ENCODE peak calls at places on chromosome 1, in nine cellular contexts. A is NCI-H1694 treated with DMSO at 0.1 percent for 48 hours, Y is kidney tubule cell, C is spleen, M is H54, U is NCI-H1417, H is bronchial epithelial cell, O is posterior cingulate gyrus, D is tibial artery. K is an unnamed sample.

GRCh38 chr1:23483327-23484252 is at the start of gene ASAP3:
- DNase-seq in M (no peak), O (no peak), H (no peak), C (no peak), U (peak), D (peak), A (no peak), Y (no peak), K (no peak)

GRCh38 chr1:116445534-116445933 is 72.5 kb downstream of the ATP1A1 start:
- DNase-seq in O (no peak), A (no peak), M (no peak), H (no peak), D (no peak), C (no peak), Y (no peak), U (no peak), K (no peak)

GRCh38 chr1:56452027-56453011 is 127.0 kb downstream of the PLPP3 start:
- DNase-seq in H (no peak), D (peak), O (no peak), A (no peak), M (no peak), C (no peak), Y (no peak), U (no peak), K (no peak)

GRCh38 chr1:197486948-197487347 is 218.9 kb downstream of the CRB1 start:
- DNase-seq in A (no peak), C (no peak), D (no peak), H (peak), Y (peak), M (no peak), U (no peak), O (no peak), K (no peak)

GRCh38 chr1:17849216-17849615 is 94.1 kb downstream of the ACTL8 start:
- DNase-seq in D (no peak), O (no peak), A (no peak), Y (no peak), U (no peak), H (no peak), C (no peak), M (no peak), K (no peak)

GRCh38 chr1:229862017-229862774 is 204.8 kb upstream of the GALNT2 start:
- DNase-seq in Y (no peak), M (no peak), U (no peak), H (no peak), A (no peak), C (no peak), D (no peak), O (no peak), K (no peak)

GRCh38 chr1:207962716-207963428 is 51.9 kb upstream of the CD34 start:
- DNase-seq in C (peak), Y (peak), D (peak), A (no peak), U (peak), M (no peak), O (peak), H (peak), K (no peak)

GRCh38 chr1:153922076-153922837 is 515 bp downstream of the GATAD2B start:
- DNase-seq in A (peak), D (peak), M (no peak), U (peak), H (peak), C (no peak), Y (peak), O (peak), K (no peak)

GRCh38 chr1:30092051-30092858 is 631.1 kb downstream of the MATN1 start:
- DNase-seq in U (no peak), Y (no peak), C (no peak), M (no peak), O (no peak), H (no peak), D (no peak), A (no peak), K (no peak)

GRCh38 chr1:171251042-171251740 is 2.9 kb downstream of the FMO1 start:
- DNase-seq in D (no peak), C (peak), A (no peak), H (peak), Y (peak), U (peak), M (no peak), O (no peak), K (no peak)

GRCh38 chr1:42176902-42177519 is 12.5 kb upstream of the GUCA2A start:
- DNase-seq in Y (peak), H (peak), D (no peak), U (peak), O (no peak), A (peak), M (peak), C (no peak), K (no peak)

GRCh38 chr1:59071289-59071688 is 225.6 kb upstream of the FGGY start:
- DNase-seq in A (no peak), C (peak), O (no peak), D (no peak), Y (no peak), M (no peak), H (no peak), U (peak), K (no peak)

GRCh38 chr1:207672525-207673130 is 27.7 kb downstream of the CR1L start:
- DNase-seq in U (peak), D (no peak), C (no peak), A (peak), O (peak), H (peak), M (peak), Y (peak), K (peak)

GRCh38 chr1:182784556-182785171 is 4.9 kb upstream of the NPL start:
- DNase-seq in U (peak), D (no peak), M (peak), Y (peak), C (no peak), O (no peak), H (peak), A (peak), K (peak)

GRCh38 chr1:24526940-24527542 is 24.4 kb downstream of the RCAN3 start:
- DNase-seq in U (no peak), M (no peak), O (no peak), A (peak), C (no peak), H (no peak), D (no peak), Y (peak), K (no peak)

GRCh38 chr1:197674286-197674685 is 101.0 kb downstream of the DENND1B start:
- DNase-seq in C (no peak), H (no peak), U (no peak), Y (no peak), A (peak), M (no peak), D (no peak), O (no peak), K (peak)

GRCh38 chr1:220255204-220255603 is 17.0 kb downstream of the RAB3GAP2 start:
- DNase-seq in M (no peak), D (no peak), C (no peak), H (no peak), O (no peak), U (no peak), A (no peak), Y (no peak), K (no peak)

GRCh38 chr1:30732277-30732996 is 9.1 kb upstream of the MATN1 start:
- DNase-seq in O (no peak), Y (peak), M (peak), U (no peak), A (no peak), H (no peak), C (no peak), D (no peak), K (no peak)

GRCh38 chr1:242802973-242803372 is 278.5 kb upstream of the PLD5 start:
- DNase-seq in D (no peak), A (no peak), Y (no peak), C (no peak), M (no peak), H (no peak), U (no peak), O (no peak), K (no peak)

GRCh38 chr1:75632350-75632949 is 21.5 kb upstream of the SLC44A5 start:
- DNase-seq in C (no peak), A (peak), Y (peak), D (no peak), U (peak), O (no peak), H (peak), M (no peak), K (peak)

GRCh38 chr1:25245809-25246599 is 1.2 kb downstream of the RSRP1 start:
- DNase-seq in Y (peak), M (no peak), A (no peak), O (no peak), H (peak), D (no peak), U (peak), C (peak), K (no peak)

GRCh38 chr1:196655494-196655893 is 3.7 kb downstream of the CFH start:
- DNase-seq in O (no peak), Y (no peak), D (no peak), M (no peak), H (no peak), C (no peak), A (no peak), U (no peak), K (no peak)

GRCh38 chr1:107926436-107927080 is 38.4 kb downstream of the VAV3 start:
- DNase-seq in H (no peak), O (no peak), C (no peak), M (no peak), D (no peak), Y (no peak), U (no peak), A (peak), K (peak)

GRCh38 chr1:7985851-7986612 is 24.5 kb downstream of the PARK7 start:
- DNase-seq in C (no peak), Y (no peak), D (no peak), U (no peak), A (no peak), O (no peak), M (no peak), H (no peak), K (no peak)

GRCh38 chr1:44254392-44254791 is 41.1 kb downstream of the DMAP1 start:
- DNase-seq in C (no peak), D (no peak), H (no peak), A (no peak), M (no peak), Y (no peak), U (no peak), O (no peak), K (no peak)

GRCh38 chr1:38685373-38685772 is 174.2 kb downstream of the RRAGC start:
- DNase-seq in O (no peak), U (no peak), M (no peak), Y (no peak), A (peak), C (no peak), D (no peak), H (no peak), K (no peak)

GRCh38 chr1:215418876-215419442 is 148.1 kb upstream of the KCTD3 start:
- DNase-seq in C (no peak), A (no peak), H (no peak), U (no peak), M (no peak), D (no peak), O (no peak), Y (no peak), K (no peak)

GRCh38 chr1:17287377-17287776 is 20.6 kb upstream of the PADI4 start:
- DNase-seq in H (peak), Y (peak), M (peak), C (peak), A (no peak), D (no peak), U (no peak), O (no peak), K (no peak)

GRCh38 chr1:34868230-34869049 is 8.9 kb upstream of the SMIM12 start:
- DNase-seq in A (no peak), Y (no peak), U (no peak), C (no peak), O (no peak), M (no peak), D (no peak), H (no peak), K (no peak)

GRCh38 chr1:23543707-23544443 is 12.8 kb upstream of the E2F2 start:
- DNase-seq in M (no peak), C (no peak), H (peak), U (no peak), O (no peak), Y (peak), A (no peak), D (no peak), K (no peak)

GRCh38 chr1:164914208-164914607 is 355.2 kb downstream of the PBX1 start:
- DNase-seq in Y (no peak), D (no peak), H (peak), A (no peak), U (no peak), O (no peak), C (no peak), M (no peak), K (peak)

GRCh38 chr1:212566522-212567479 is 41.8 kb upstream of the ATF3 start:
- DNase-seq in A (peak), M (peak), O (no peak), H (peak), C (peak), Y (peak), D (peak), U (peak), K (peak)

GRCh38 chr1:169031566-169032224 is 74.8 kb upstream of the ATP1B1 start:
- DNase-seq in H (no peak), U (no peak), C (no peak), M (no peak), A (no peak), D (no peak), O (no peak), Y (no peak), K (no peak)

GRCh38 chr1:63983391-63984256 is 209.8 kb downstream of the ROR1 start:
- DNase-seq in Y (no peak), A (no peak), O (no peak), U (no peak), H (peak), C (no peak), M (no peak), D (no peak), K (no peak)

GRCh38 chr1:207084701-207085180 is 3.9 kb upstream of the C4BPB start:
- DNase-seq in A (no peak), O (no peak), C (no peak), D (no peak), Y (peak), U (peak), M (peak), H (peak), K (peak)

GRCh38 chr1:43499882-43500281 is 30.8 kb upstream of the PTPRF start:
- DNase-seq in Y (no peak), D (no peak), U (no peak), M (no peak), O (no peak), H (no peak), A (no peak), C (no peak), K (no peak)

GRCh38 chr1:85553416-85553815 is 27.1 kb upstream of the CCN1 start:
- DNase-seq in A (no peak), Y (no peak), M (no peak), D (no peak), U (no peak), H (no peak), C (no peak), O (no peak), K (no peak)

GRCh38 chr1:199336745-199337640 is 690.5 kb upstream of the NR5A2 start:
- DNase-seq in U (no peak), M (no peak), A (no peak), H (no peak), Y (no peak), C (peak), O (no peak), D (no peak), K (no peak)

GRCh38 chr1:54396280-54396903 is 9.8 kb downstream of the SSBP3 start:
- DNase-seq in U (no peak), M (no peak), D (no peak), A (no peak), H (no peak), Y (no peak), C (no peak), O (peak), K (no peak)